ENCODE peak calls at places on chromosomes 6 and 20, in nine cellular contexts. C is K562; H is left cardiac atrium; G is heart right ventricle; V is GM23338; R is left lobe of liver; A is activated T-cell treated with anti-CD3 and anti-CD28 coated beads, Interleukin-2, amount 50 U/mL, for 72 hours; X is omental fat pad; F is activated CD8-positive, alpha-beta T cell treated with anti-CD3 and anti-CD28 coated beads for 36 hours. L is an unnamed sample.

GRCh38 chr6:142784344-142784743 is 160.6 kb downstream of the HIVEP2 start:
- ATAC-seq in G (peak), R (no peak), V (no peak), A (peak), H (no peak), C (no peak), F (peak), X (no peak), L (peak)

GRCh38 chr6:503610-504362 is 112.2 kb downstream of the IRF4 start:
- ATAC-seq in R (no peak), A (no peak), G (peak), V (no peak), C (no peak), H (peak), X (no peak), F (no peak), L (no peak)

GRCh38 chr6:156910938-156911337 is 133.8 kb downstream of the ARID1B start:
- ATAC-seq in F (no peak), C (no peak), R (no peak), V (no peak), X (no peak), A (no peak), H (no peak), G (no peak), L (no peak)

GRCh38 chr20:58040447-58041290 is 187.8 kb downstream of the ANKRD60 start:
- ATAC-seq in G (no peak), A (no peak), X (no peak), C (no peak), V (peak), F (no peak), R (no peak), H (no peak), L (no peak)

GRCh38 chr6:138403801-138404665 is at the start of gene HEBP2:
- ATAC-seq in C (peak), G (peak), F (peak), R (peak), V (peak), A (peak), H (peak), X (peak), L (peak)

GRCh38 chr20:46731770-46732169 is 22.3 kb downstream of the SLC2A10 start:
- ATAC-seq in F (no peak), H (no peak), C (peak), V (peak), R (no peak), G (no peak), A (no peak), X (no peak), L (no peak)

GRCh38 chr6:33718713-33719112 is 7.2 kb upstream of the UQCC2 start:
- ATAC-seq in X (no peak), A (no peak), G (no peak), V (no peak), F (no peak), R (no peak), C (no peak), H (no peak), L (peak)

GRCh38 chr20:37714973-37715657 is 21.3 kb downstream of the CTNNBL1 start:
- ATAC-seq in V (no peak), X (no peak), A (no peak), F (no peak), G (no peak), C (no peak), R (peak), H (no peak), L (peak)

GRCh38 chr6:136114661-136115060 is 135.4 kb downstream of the MTFR2 start:
- ATAC-seq in C (no peak), F (no peak), X (no peak), H (peak), A (no peak), R (no peak), G (no peak), V (no peak), L (peak)

GRCh38 chr20:11917663-11918062 is at the start of gene BTBD3:
- ATAC-seq in R (peak), C (no peak), G (peak), H (peak), F (no peak), V (peak), X (no peak), A (peak), L (peak)

GRCh38 chr6:159038914-159039884 is 5.6 kb downstream of the TAGAP start:
- ATAC-seq in C (no peak), V (no peak), X (peak), G (peak), H (no peak), R (no peak), F (peak), A (peak), L (peak)

GRCh38 chr6:86715676-86716075 is 221.7 kb upstream of the HTR1E start:
- ATAC-seq in H (no peak), R (no peak), V (no peak), G (no peak), A (no peak), X (peak), F (no peak), C (no peak), L (no peak)

L was measured in esophagus mucosa.